ENCODE peak calls at places on chromosomes 12 and 14, in six cellular contexts. Z is NCI-H1105 treated with DMSO at 0.1 percent for 48 hours; C is stimulated activated CD4-positive, alpha-beta T cell treated with anti-CD3 and anti-CD28 coated beads, TNF-alpha, amount 100 ng/mL, for 24 hours; M is NCI-H748 treated with DMSO at 0.1 percent for 48 hours; F is effector memory CD4-positive, alpha-beta T cell; D is ELR. G is an unnamed sample.

GRCh38 chr12:98893601-98894411 is 248.7 kb downstream of the APAF1 start:
- DNase-seq in Z (peak), C (no peak), M (peak), F (no peak), D (peak), G (no peak)

GRCh38 chr14:31426663-31427062 is 6.3 kb upstream of the HEATR5A start:
- DNase-seq in Z (no peak), C (no peak), M (no peak), F (no peak), D (no peak), G (no peak)

GRCh38 chr12:27732281-27732680 is 21.6 kb downstream of the MRPS35 start:
- DNase-seq in Z (no peak), C (no peak), M (no peak), F (no peak), D (peak), G (no peak)

GRCh38 chr12:7373226-7373625 is 69.4 kb downstream of the ACSM4 start:
- DNase-seq in Z (no peak), C (no peak), M (no peak), F (no peak), D (no peak), G (no peak)

GRCh38 chr14:103139371-103140016 is 16.2 kb downstream of the TNFAIP2 start:
- DNase-seq in Z (no peak), C (no peak), M (no peak), F (no peak), D (no peak), G (no peak)

GRCh38 chr12:12713932-12714275 is 3.3 kb upstream of the CDKN1B start:
- DNase-seq in Z (no peak), C (no peak), M (no peak), F (no peak), D (no peak), G (no peak)

GRCh38 chr12:54337280-54337842 is 12.4 kb downstream of the COPZ1 start:
- DNase-seq in Z (no peak), C (no peak), M (no peak), F (no peak), D (no peak), G (no peak)

GRCh38 chr12:22312336-22312735 is 22.2 kb downstream of the ST8SIA1 start:
- DNase-seq in Z (no peak), C (no peak), M (no peak), F (no peak), D (peak), G (no peak)

GRCh38 chr12:4272014-4272975 is 1.3 kb upstream of the CCND2 start:
- DNase-seq in Z (peak), C (peak), M (no peak), F (peak), D (peak), G (peak)

GRCh38 chr14:76955575-76956252 is 72.8 kb downstream of the IRF2BPL start:
- DNase-seq in Z (no peak), C (no peak), M (peak), F (peak), D (peak), G (peak)

GRCh38 chr12:122368361-122369073 is 54.0 kb downstream of the CLIP1 start:
- DNase-seq in Z (peak), C (no peak), M (no peak), F (no peak), D (peak), G (no peak)

GRCh38 chr12:114938487-114939210 is 254.7 kb upstream of the TBX3 start:
- DNase-seq in Z (no peak), C (no peak), M (no peak), F (no peak), D (no peak), G (no peak)

GRCh38 chr12:1932264-1932777 is 13.9 kb upstream of the CACNA2D4 start:
- DNase-seq in Z (no peak), C (no peak), M (no peak), F (no peak), D (no peak), G (no peak)

GRCh38 chr14:68569546-68569908 is 223.3 kb downstream of the ZFP36L1 start:
- DNase-seq in Z (no peak), C (no peak), M (no peak), F (no peak), D (no peak), G (no peak)

GRCh38 chr12:56220611-56221232 is 1.0 kb downstream of the RNF41 start:
- DNase-seq in Z (no peak), C (no peak), M (no peak), F (no peak), D (peak), G (no peak)

GRCh38 chr14:93941293-93941910 is 14.3 kb downstream of the FAM181A start:
- DNase-seq in Z (peak), C (no peak), M (peak), F (no peak), D (peak), G (no peak)

GRCh38 chr12:68896881-68897540 is 36.0 kb downstream of the CPM start:
- DNase-seq in Z (no peak), C (no peak), M (no peak), F (no peak), D (peak), G (no peak)

GRCh38 chr12:120614873-120615272 is 25.6 kb upstream of the CABP1 start:
- DNase-seq in Z (no peak), C (no peak), M (no peak), F (no peak), D (no peak), G (no peak)

GRCh38 chr12:7935773-7936581 is at the start of gene SLC2A3:
- DNase-seq in Z (no peak), C (peak), M (peak), F (peak), D (peak), G (peak)

GRCh38 chr14:95442633-95443021 is 73.8 kb downstream of the SYNE3 start:
- DNase-seq in Z (peak), C (peak), M (peak), F (peak), D (peak), G (peak)

GRCh38 chr12:48028541-48029400 is 24.5 kb upstream of the COL2A1 start:
- DNase-seq in Z (no peak), C (no peak), M (no peak), F (no peak), D (no peak), G (no peak)

GRCh38 chr12:124302807-124303578 is 8.1 kb downstream of the RFLNA start:
- DNase-seq in Z (no peak), C (no peak), M (no peak), F (no peak), D (no peak), G (no peak)

GRCh38 chr12:54853933-54854538 is at the start of gene MUCL1:
- DNase-seq in Z (peak), C (peak), M (peak), F (peak), D (peak), G (peak)

GRCh38 chr12:57765698-57766463 is 997 bp downstream of the CYP27B1 start:
- DNase-seq in Z (no peak), C (no peak), M (no peak), F (no peak), D (peak), G (no peak)

GRCh38 chr12:806116-806805 is 53.9 kb downstream of the WNK1 start:
- DNase-seq in Z (no peak), C (no peak), M (no peak), F (no peak), D (peak), G (no peak)

GRCh38 chr12:50103767-50104321 is at the start of gene GPD1:
- DNase-seq in Z (peak), C (no peak), M (no peak), F (no peak), D (peak), G (no peak)

GRCh38 chr12:23893611-23894010 is 55.9 kb downstream of the SOX5 start:
- DNase-seq in Z (no peak), C (no peak), M (no peak), F (no peak), D (no peak), G (no peak)

GRCh38 chr12:22625671-22626251 is 790 bp downstream of the ETNK1 start:
- DNase-seq in Z (peak), C (no peak), M (peak), F (peak), D (peak), G (no peak)

GRCh38 chr14:101069666-101070362 is 166.3 kb upstream of the RTL1 start:
- DNase-seq in Z (no peak), C (no peak), M (no peak), F (no peak), D (no peak), G (no peak)

GRCh38 chr14:23829736-23830474 is 123.7 kb upstream of the DHRS4 start:
- DNase-seq in Z (no peak), C (no peak), M (no peak), F (no peak), D (peak), G (no peak)

GRCh38 chr14:93013368-93013719 is 90.4 kb downstream of the CHGA start:
- DNase-seq in Z (no peak), C (no peak), M (no peak), F (no peak), D (peak), G (no peak)